ENCODE peak calls at places on chromosomes 2 and 18, in five cellular contexts. R is ovary, F is IMR-90, T is NB4, L is spleen. V is an unnamed sample.

GRCh38 chr2:88853403-88853790 is 161.9 kb downstream of the RPIA start:
- DNase-seq in R (no peak), F (no peak), T (no peak), L (no peak), V (no peak)

GRCh38 chr2:65452150-65452895 is 19.9 kb upstream of the SPRED2 start:
- DNase-seq in R (no peak), F (no peak), T (no peak), L (no peak), V (no peak)

GRCh38 chr2:182952741-182953450 is 85.4 kb downstream of the NCKAP1 start:
- DNase-seq in R (no peak), F (peak; percentile 82), T (no peak), L (no peak), V (no peak)

GRCh38 chr2:205411558-205411957 is 270.7 kb upstream of the NRP2 start:
- DNase-seq in R (no peak), F (no peak), T (no peak), L (no peak), V (no peak)

GRCh38 chr2:67782443-67782842 is 280.4 kb downstream of the C1D start:
- DNase-seq in R (no peak), F (peak; percentile 45), T (no peak), L (no peak), V (no peak)

GRCh38 chr2:111957872-111958354 is 59.5 kb downstream of the MERTK start:
- DNase-seq in R (no peak), F (no peak), T (no peak), L (no peak), V (no peak)

GRCh38 chr2:3130889-3131635 is 246.6 kb downstream of the EIPR1 start:
- DNase-seq in R (no peak), F (no peak), T (peak; percentile 25), L (no peak), V (no peak)

GRCh38 chr18:22856870-22857269 is 76.3 kb upstream of the RBBP8 start:
- DNase-seq in R (no peak), F (no peak), T (no peak), L (no peak), V (no peak)

GRCh38 chr2:99974275-99974674 is 168.1 kb downstream of the AFF3 start:
- DNase-seq in R (no peak), F (peak; percentile 44), T (no peak), L (no peak), V (no peak)

GRCh38 chr18:22057908-22058527 is 111.4 kb upstream of the GATA6 start:
- DNase-seq in R (no peak), F (no peak), T (no peak), L (no peak), V (no peak)

GRCh38 chr2:134470561-134471168 is 216.8 kb downstream of the MGAT5 start:
- DNase-seq in R (no peak), F (no peak), T (no peak), L (no peak), V (no peak)

GRCh38 chr18:47226660-47227059 is 24.8 kb downstream of the SKOR2 start:
- DNase-seq in R (no peak), F (no peak), T (no peak), L (no peak), V (no peak)

GRCh38 chr18:58590827-58591226 is 38.1 kb downstream of the ALPK2 start:
- DNase-seq in R (no peak), F (no peak), T (no peak), L (no peak), V (no peak)

GRCh38 chr18:58252166-58252565 is 208.1 kb downstream of the NEDD4L start:
- DNase-seq in R (no peak), F (peak; percentile 47), T (no peak), L (no peak), V (no peak)

GRCh38 chr2:237441605-237442004 is 27.6 kb upstream of the COL6A3 start:
- DNase-seq in R (no peak), F (peak; percentile 89), T (no peak), L (no peak), V (no peak)

GRCh38 chr2:138744709-138745108 is 35.5 kb downstream of the NXPH2 start:
- DNase-seq in R (no peak), F (no peak), T (no peak), L (no peak), V (no peak)

GRCh38 chr2:10864888-10865551 is 46.7 kb upstream of the KCNF1 start:
- DNase-seq in R (no peak), F (no peak), T (no peak), L (no peak), V (no peak)

GRCh38 chr2:239555566-239555895 is 154.7 kb upstream of the HDAC4 start:
- DNase-seq in R (no peak), F (no peak), T (no peak), L (no peak), V (no peak)

GRCh38 chr2:180657054-180657453 is 323.4 kb upstream of the UBE2E3 start:
- DNase-seq in R (no peak), F (peak; percentile 78), T (no peak), L (no peak), V (no peak)

GRCh38 chr2:239348563-239349447 is 52.0 kb downstream of the HDAC4 start:
- DNase-seq in R (no peak), F (no peak), T (no peak), L (no peak), V (no peak)

GRCh38 chr2:129922571-129923264 is 56.7 kb upstream of the RAB6C start:
- DNase-seq in R (no peak), F (no peak), T (no peak), L (no peak), V (no peak)

GRCh38 chr2:236179653-236180500 is 11.7 kb upstream of the GBX2 start:
- DNase-seq in R (no peak), F (peak; percentile 20), T (no peak), L (no peak), V (no peak)

GRCh38 chr18:76491801-76492668 is 3.0 kb downstream of the ZNF516 start:
- DNase-seq in R (peak; percentile 60), F (peak; percentile 27), T (peak; percentile 65), L (peak; percentile 89), V (no peak)

GRCh38 chr2:169573974-169574299 is 272 bp upstream of the FASTKD1 start:
- DNase-seq in R (no peak), F (no peak), T (no peak), L (no peak), V (no peak)

GRCh38 chr2:169571571-169571970 is 2.1 kb downstream of the FASTKD1 start:
- DNase-seq in R (no peak), F (no peak), T (no peak), L (no peak), V (no peak)

GRCh38 chr2:169572821-169573159 is 875 bp downstream of the FASTKD1 start:
- DNase-seq in R (no peak), F (no peak), T (no peak), L (no peak), V (no peak)

GRCh38 chr2:169572189-169572588 is 1.5 kb downstream of the FASTKD1 start:
- DNase-seq in R (no peak), F (no peak), T (no peak), L (no peak), V (no peak)

DNA sequence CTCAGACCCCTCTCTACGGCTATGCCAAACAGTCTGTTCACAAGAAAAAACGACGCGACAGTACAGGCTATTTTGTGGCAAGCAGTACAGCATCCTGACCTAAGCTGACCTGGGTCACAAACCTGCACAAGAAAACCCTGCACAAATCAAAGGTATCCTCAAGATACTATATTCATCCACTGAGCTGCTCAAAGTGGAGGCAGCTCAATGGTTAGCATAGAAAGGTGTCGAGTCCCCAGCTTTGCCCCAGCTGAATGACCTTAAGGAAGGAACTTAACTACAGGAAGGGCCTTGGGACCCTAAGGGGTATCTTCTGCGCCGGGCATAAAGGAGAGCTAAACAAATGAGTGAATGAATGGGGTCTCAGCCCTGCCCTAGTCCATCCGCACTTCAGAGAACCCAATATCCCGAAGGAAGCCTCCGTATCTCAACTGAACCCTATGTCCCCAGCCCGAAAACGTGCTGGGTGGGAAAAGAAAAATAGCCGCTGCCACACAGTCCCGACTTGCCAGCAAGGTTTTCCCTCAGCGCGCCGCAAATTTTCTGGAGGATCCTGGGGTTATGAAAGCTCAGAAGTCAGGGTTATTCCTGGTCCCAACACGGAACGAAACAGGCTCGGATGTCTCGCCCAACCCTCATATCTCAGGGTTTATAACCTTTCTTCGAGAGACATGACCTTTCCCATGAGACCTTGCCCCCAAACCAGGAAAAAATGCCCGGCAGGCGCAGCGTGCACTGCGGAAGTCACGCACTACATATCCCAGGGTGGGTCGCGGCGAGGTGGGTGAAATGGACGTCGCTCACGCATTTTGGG is at the start of gene FASTKD1:
- DNase-seq in R (peak; percentile 83), F (peak; percentile 81), T (peak; percentile 97), L (peak; percentile 95), V (peak; percentile 50)
- TF ChIP-seq POLR2A in R (no peak), F (no peak), T (peak; percentile 73), L (no peak), V (no peak)

DNA sequence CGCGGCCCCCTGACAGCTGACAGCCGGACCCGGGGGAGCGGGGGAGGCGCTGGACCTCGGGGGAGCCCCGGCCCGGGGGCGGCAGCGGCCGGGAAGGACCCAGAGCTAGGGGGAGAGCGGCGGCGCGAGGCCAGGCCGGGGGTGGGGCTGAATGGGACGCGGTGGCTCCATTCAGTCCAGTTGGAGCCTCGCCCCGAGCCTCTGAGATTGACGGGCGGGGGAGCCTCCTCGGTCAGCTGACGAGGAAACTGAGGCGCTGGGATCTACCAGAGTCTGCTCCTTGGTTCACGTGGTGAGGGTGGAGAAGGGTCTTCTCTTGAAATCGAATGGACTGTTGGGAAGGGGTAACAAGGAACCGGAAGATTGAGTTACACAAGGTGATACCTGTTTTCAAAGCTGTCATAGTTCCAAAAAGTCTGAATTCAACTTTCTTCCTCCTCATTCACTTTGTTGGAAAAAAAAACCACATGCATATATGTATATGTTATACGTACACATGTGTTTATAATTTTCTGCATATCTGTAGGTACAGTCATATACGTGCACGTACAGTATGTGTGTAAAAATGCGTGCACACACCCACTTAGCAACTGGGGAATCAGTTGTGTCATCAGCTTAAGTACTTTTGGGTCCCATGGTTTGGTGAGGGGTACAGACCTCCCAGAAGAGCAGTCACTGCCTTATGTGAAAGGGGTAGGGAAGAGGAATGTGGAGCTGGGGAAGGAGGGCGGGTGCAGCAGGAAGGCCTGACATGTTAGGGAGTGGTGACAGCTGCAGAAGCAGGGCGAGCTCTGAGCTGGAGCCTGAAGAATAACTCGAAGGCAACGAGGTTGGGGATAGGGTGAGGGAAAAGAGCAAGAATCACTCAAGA is 628 bp downstream of the PPP1R7 start:
- DNase-seq in R (no peak), F (peak; percentile 51), T (no peak), L (no peak), V (no peak)
- TF ChIP-seq POLR2A in R (no peak), F (no peak), T (no peak), L (no peak), V (no peak)

GRCh38 chr2:218406949-218407703 is 7.5 kb downstream of the CTDSP1 start:
- DNase-seq in R (peak; percentile 69), F (peak; percentile 37), T (peak; percentile 83), L (peak; percentile 89), V (no peak)
- TF ChIP-seq POLR2A in R (no peak), F (no peak), T (no peak), L (no peak), V (no peak)

GRCh38 chr18:79951545-79952456 is at the start of gene SLC66A2:
- DNase-seq in R (peak; percentile 93), F (peak; percentile 83), T (peak; percentile 87), L (peak; percentile 99), V (peak; percentile 31)

GRCh38 chr18:79948719-79949411 is 2.6 kb downstream of the SLC66A2 start:
- DNase-seq in R (no peak), F (no peak), T (no peak), L (peak; percentile 74), V (no peak)

GRCh38 chr18:79952457-79952995 is 1.1 kb upstream of the SLC66A2 start:
- DNase-seq in R (no peak), F (no peak), T (no peak), L (peak; percentile 81), V (no peak)

GRCh38 chr18:79949571-79950439 is 1.6 kb downstream of the SLC66A2 start:
- DNase-seq in R (no peak), F (no peak), T (peak; percentile 93), L (peak; percentile 89), V (peak; percentile 15)

GRCh38 chr18:79950440-79951341 is 762 bp downstream of the SLC66A2 start:
- DNase-seq in R (peak; percentile 31), F (peak; percentile 12), T (peak; percentile 61), L (peak; percentile 90), V (no peak)
- TF ChIP-seq POLR2A in R (no peak), F (no peak), T (no peak), L (no peak), V (peak; percentile 20)

V was measured in esophagus squamous epithelium.